ENCODE peak calls at places on chromosomes 11 and 22, in eight cellular contexts. Q is AML-193; S is T-helper 1 cell; D is activated CD4-positive, alpha-beta T cell treated with anti-CD3 and anti-CD28 coated beads, Interleukin-2, amount 10 ng/mL, durations not matched to agents 7 days and 5 days; G is upper lobe of right lung; E is stimulated activated CD4-positive, alpha-beta T cell treated with anti-CD3 and anti-CD28 coated beads, Interleukin-2, amount 100 ng/mL, for 48 hours; R is HFFc6; N is endothelial cell. B is an unnamed sample.

GRCh38 chr11:128725630-128726461 is 32.0 kb downstream of the FLI1 start:
- DNase-seq in Q (peak; percentile 88), S (peak; percentile 42), D (peak; percentile 82), G (no peak), E (no peak), R (peak; percentile 67), N (no peak), B (no peak)

GRCh38 chr11:47415949-47416472 is 7.6 kb downstream of the SLC39A13 start:
- DNase-seq in Q (no peak), S (no peak), D (no peak), G (peak; percentile 94), E (no peak), R (peak; percentile 92), N (no peak), B (peak; percentile 93)

GRCh38 chr11:17979770-17980371 is 33.0 kb downstream of the SERGEF start:
- DNase-seq in Q (peak; percentile 14), S (peak; percentile 13), D (peak; percentile 43), G (no peak), E (peak; percentile 27), R (no peak), N (peak; percentile 42), B (no peak)

GRCh38 chr11:72760543-72761400 is 8.6 kb upstream of the ARAP1 start:
- DNase-seq in Q (no peak), S (no peak), D (no peak), G (no peak), E (no peak), R (no peak), N (no peak), B (no peak)

GRCh38 chr11:119585038-119585666 is 143.8 kb downstream of the NECTIN1 start:
- DNase-seq in Q (no peak), S (no peak), D (no peak), G (no peak), E (no peak), R (no peak), N (peak; percentile 10), B (no peak)

GRCh38 chr22:43300891-43301676 is 42.1 kb downstream of the SCUBE1 start:
- DNase-seq in Q (no peak), S (no peak), D (no peak), G (no peak), E (no peak), R (no peak), N (no peak), B (no peak)

GRCh38 chr22:40193429-40194421 is 16.0 kb downstream of the TNRC6B start:
- DNase-seq in Q (no peak), S (no peak), D (no peak), G (no peak), E (no peak), R (no peak), N (no peak), B (no peak)

GRCh38 chr22:33772793-33773192 is 147.5 kb downstream of the LARGE1 start:
- DNase-seq in Q (no peak), S (no peak), D (no peak), G (no peak), E (no peak), R (no peak), N (no peak), B (no peak)

GRCh38 chr11:117579148-117579547 is 217.9 kb downstream of the DSCAML1 start:
- DNase-seq in Q (no peak), S (no peak), D (no peak), G (no peak), E (no peak), R (no peak), N (no peak), B (no peak)

GRCh38 chr11:108693852-108694251 is 29.0 kb downstream of the DDX10 start:
- DNase-seq in Q (no peak), S (no peak), D (no peak), G (no peak), E (no peak), R (peak; percentile 43), N (no peak), B (no peak)

GRCh38 chr11:45754746-45755145 is 50.2 kb upstream of the SLC35C1 start:
- DNase-seq in Q (no peak), S (no peak), D (no peak), G (no peak), E (no peak), R (no peak), N (no peak), B (no peak)

GRCh38 chr11:134497586-134497985 is 85.5 kb upstream of the B3GAT1 start:
- DNase-seq in Q (no peak), S (no peak), D (no peak), G (peak; percentile 65), E (no peak), R (no peak), N (no peak), B (no peak)

GRCh38 chr11:12200359-12201015 is 90.1 kb downstream of the MICAL2 start:
- DNase-seq in Q (no peak), S (no peak), D (no peak), G (peak; percentile 61), E (peak; percentile 37), R (peak; percentile 90), N (no peak), B (no peak)

GRCh38 chr22:43310798-43311197 is 32.4 kb downstream of the SCUBE1 start:
- DNase-seq in Q (no peak), S (no peak), D (no peak), G (peak; percentile 5), E (no peak), R (no peak), N (no peak), B (no peak)

GRCh38 chr11:45662096-45662664 is 3.2 kb downstream of the CHST1 start:
- DNase-seq in Q (no peak), S (no peak), D (no peak), G (peak; percentile 25), E (no peak), R (no peak), N (no peak), B (no peak)

GRCh38 chr11:68780829-68781228 is 29.5 kb upstream of the TESMIN start:
- DNase-seq in Q (no peak), S (no peak), D (no peak), G (peak; percentile 78), E (no peak), R (no peak), N (peak; percentile 31), B (no peak)

GRCh38 chr11:12717851-12718291 is 43.6 kb downstream of the TEAD1 start:
- DNase-seq in Q (no peak), S (peak; percentile 24), D (peak; percentile 77), G (no peak), E (peak; percentile 22), R (no peak), N (no peak), B (no peak)

GRCh38 chr11:65388731-65389130 is 2.3 kb downstream of the FRMD8 start:
- DNase-seq in Q (no peak), S (no peak), D (no peak), G (no peak), E (no peak), R (no peak), N (no peak), B (no peak)

GRCh38 chr11:34405079-34405858 is 33.5 kb upstream of the CAT start:
- DNase-seq in Q (no peak), S (no peak), D (no peak), G (no peak), E (no peak), R (peak; percentile 2), N (no peak), B (no peak)

GRCh38 chr22:21947040-21948014 is 5.3 kb downstream of the PPM1F start:
- DNase-seq in Q (peak; percentile 5), S (no peak), D (no peak), G (no peak), E (no peak), R (peak; percentile 58), N (peak; percentile 48), B (no peak)

GRCh38 chr11:91066648-91067047 is 843.8 kb upstream of the CHORDC1 start:
- DNase-seq in Q (no peak), S (no peak), D (no peak), G (no peak), E (no peak), R (no peak), N (no peak), B (no peak)

GRCh38 chr11:129620705-129621104 is 194.9 kb upstream of the TMEM45B start:
- DNase-seq in Q (no peak), S (no peak), D (no peak), G (no peak), E (no peak), R (no peak), N (no peak), B (no peak)

GRCh38 chr11:130726234-130726559 is 190.1 kb downstream of the SNX19 start:
- DNase-seq in Q (no peak), S (no peak), D (no peak), G (no peak), E (no peak), R (no peak), N (no peak), B (no peak)

GRCh38 chr22:46798366-46799057 is 36.1 kb downstream of the TBC1D22A start:
- DNase-seq in Q (peak; percentile 50), S (peak; percentile 46), D (peak; percentile 73), G (peak; percentile 93), E (peak; percentile 82), R (peak; percentile 53), N (peak; percentile 91), B (no peak)

GRCh38 chr11:7321708-7322448 is 70.2 kb downstream of the SYT9 start:
- DNase-seq in Q (no peak), S (no peak), D (no peak), G (no peak), E (no peak), R (no peak), N (no peak), B (no peak)

B was measured in RWPE2.